ENCODE peak calls at places on chromosomes 7 and 10, in four cellular contexts. Y is heart right ventricle, B is hepatocyte, O is stomach. K is an unnamed sample.

GRCh38 chr7:48161407-48162125 is 9.7 kb upstream of the ABCA13 start:
- DNase-seq in O (no peak), Y (no peak), B (no peak), K (no peak)

GRCh38 chr7:27269455-27269854 is 26.9 kb downstream of the EVX1 start:
- DNase-seq in O (no peak), B (no peak), Y (no peak), K (peak; percentile 54)

GRCh38 chr7:100016209-100016901 is 959 bp downstream of the ZKSCAN1 start:
- DNase-seq in Y (no peak), O (no peak), B (peak; percentile 24), K (no peak)

GRCh38 chr7:11620406-11620805 is 211.6 kb downstream of the THSD7A start:
- DNase-seq in B (no peak), O (no peak), Y (no peak), K (no peak)

GRCh38 chr7:6121141-6121540 is 90.0 kb downstream of the ANKRD61 start:
- DNase-seq in Y (no peak), B (no peak), O (no peak), K (no peak)

GRCh38 chr10:121157998-121158397 is 306.8 kb downstream of the WDR11 start:
- DNase-seq in O (peak; percentile 30), B (peak; percentile 49), Y (no peak), K (no peak)

GRCh38 chr7:105086850-105087249 is 72.8 kb downstream of the KMT2E start:
- DNase-seq in O (no peak), Y (no peak), B (no peak), K (no peak)

GRCh38 chr7:21067216-21067615 is 280.5 kb upstream of the SP8 start:
- DNase-seq in O (no peak), Y (no peak), B (no peak), K (no peak)

GRCh38 chr7:2104107-2104710 is 128.5 kb downstream of the MAD1L1 start:
- DNase-seq in Y (peak; percentile 86), B (peak; percentile 89), O (peak; percentile 67), K (peak; percentile 83)

GRCh38 chr10:125137601-125138438 is 22.5 kb downstream of the CTBP2 start:
- DNase-seq in O (peak; percentile 84), B (peak; percentile 77), Y (no peak), K (no peak)

GRCh38 chr7:143373255-143373794 is 7.8 kb upstream of the ZYX start:
- DNase-seq in Y (no peak), O (no peak), B (no peak), K (no peak)

GRCh38 chr7:117862378-117862777 is 10.9 kb downstream of the CTTNBP2 start:
- DNase-seq in Y (no peak), B (peak; percentile 40), O (no peak), K (no peak)

GRCh38 chr7:141563956-141564623 is 12.9 kb downstream of the AGK start:
- DNase-seq in O (no peak), Y (no peak), B (no peak), K (no peak)

GRCh38 chr10:6300106-6300783 is 97.5 kb downstream of the PFKFB3 start:
- DNase-seq in O (no peak), Y (no peak), B (no peak), K (no peak)

GRCh38 chr10:96998329-96998888 is 166.3 kb downstream of the LCOR start:
- DNase-seq in Y (no peak), B (peak; percentile 75), O (no peak), K (no peak)

GRCh38 chr7:139916717-139917395 is 87.8 kb downstream of the TBXAS1 start:
- DNase-seq in O (no peak), Y (no peak), B (no peak), K (no peak)

DNA sequence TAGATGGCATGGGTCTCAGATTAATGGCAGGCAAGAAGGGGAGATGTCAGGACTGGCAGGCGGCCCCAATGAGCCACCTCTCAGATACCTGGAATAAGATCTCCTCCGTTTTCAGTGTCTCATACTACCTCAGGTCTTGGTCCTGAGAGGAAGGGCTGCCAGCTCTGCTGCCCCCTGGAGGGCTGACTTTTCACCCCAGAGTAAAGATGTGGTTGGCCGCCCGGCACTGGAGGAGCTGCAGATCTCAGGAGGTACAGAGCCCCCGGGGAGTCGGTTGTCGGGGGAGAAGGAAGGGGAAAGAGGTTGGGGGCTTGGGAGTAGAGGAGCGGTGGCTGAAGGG is 642 bp upstream of the COL13A1 start:
- DNase-seq in O (peak; percentile 43), B (peak; percentile 80), Y (peak; percentile 53), K (peak; percentile 38)
- H3K4me1 ChIP-seq in O (peaks cover 21% of the 10 kb centered on the region), B (peaks cover 19% of the 10 kb centered on the region), Y (peaks cover 18% of the 10 kb centered on the region), K (peaks cover 18% of the 10 kb centered on the region)

GRCh38 chr7:157494506-157495176 is 157.8 kb downstream of the DNAJB6 start:
- DNase-seq in Y (no peak), O (peak; percentile 20), B (no peak), K (no peak)
- H3K36me3 ChIP-seq in Y (no peaks in the 10 kb centered on the region), O (no peaks in the 10 kb centered on the region), B (no peaks in the 10 kb centered on the region), K (no peaks in the 10 kb centered on the region)

GRCh38 chr7:63876707-63877322 is 121.8 kb upstream of the ZNF722 start:
- DNase-seq in B (no peak), O (no peak), Y (no peak), K (no peak)
- H3K4me3 ChIP-seq in B (no peak overlapping the region), O (no peak overlapping the region), Y (no peak overlapping the region), K (no peak overlapping the region)

DNA sequence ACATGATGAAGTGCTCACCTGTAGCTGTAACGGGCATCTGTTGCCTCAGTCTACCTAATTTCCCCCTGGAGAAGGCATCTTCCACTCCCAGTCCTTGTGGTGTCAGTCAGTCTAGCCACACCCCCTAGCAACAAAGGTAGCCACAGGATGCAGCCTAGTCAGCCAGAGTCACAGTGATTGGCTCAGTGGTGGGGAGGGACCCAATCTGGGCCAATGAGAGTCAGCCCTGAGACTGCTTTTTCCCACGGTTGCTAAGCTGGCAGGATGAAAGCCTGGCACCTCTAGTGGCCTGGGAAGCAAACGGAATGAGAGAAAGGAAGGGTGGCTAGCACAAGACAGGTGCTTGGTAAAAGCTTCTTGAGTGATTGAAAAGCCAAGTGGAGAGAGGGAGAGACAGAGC is 118.6 kb downstream of the SH3PXD2A start:
- DNase-seq in B (no peak), O (no peak), Y (no peak), K (no peak)
- H3K4me1 ChIP-seq in B (peaks cover 19% of the 10 kb centered on the region), O (peaks cover 6% of the 10 kb centered on the region), Y (peaks cover 40% of the 10 kb centered on the region), K (peaks cover 6% of the 10 kb centered on the region)

K was measured in left lung.